ENCODE peak calls at places on chromosomes 1 and 21, in nine cellular contexts. S is HFFc6; C is esophagus muscularis mucosa; M is endothelial cell of umbilical vein; H is CD4-positive, alpha-beta T cell; F is foreskin fibroblast; B is WTC11; Q is epithelial cell of esophagus; L is GM13976. Z is an unnamed sample.

GRCh38 chr1:68016364-68016763 is 34.1 kb downstream of the DIRAS3 start:
- DNase-seq in S (no peak), M (no peak), B (no peak), H (no peak), Q (no peak), C (no peak), F (peak; percentile 23), L (no peak), Z (no peak)

GRCh38 chr1:196070940-196071339 is 537.3 kb downstream of the KCNT2 start:
- DNase-seq in Q (no peak), F (no peak), C (no peak), B (no peak), H (no peak), M (no peak), S (no peak), L (no peak), Z (no peak)

GRCh38 chr21:45293214-45293725 is 5.6 kb upstream of the POFUT2 start:
- DNase-seq in F (peak; percentile 39), C (no peak), S (no peak), L (no peak), B (no peak), Q (no peak), M (no peak), H (no peak), Z (no peak)

GRCh38 chr1:219587817-219588561 is 24.9 kb downstream of the ZC3H11B start:
- DNase-seq in Q (peak; percentile 39), B (no peak), H (no peak), S (no peak), M (no peak), C (no peak), L (no peak), F (peak; percentile 23), Z (no peak)

GRCh38 chr1:96355961-96356360 is 365.6 kb upstream of the PTBP2 start:
- DNase-seq in B (no peak), L (no peak), S (no peak), C (no peak), H (no peak), F (no peak), M (no peak), Q (no peak), Z (no peak)

GRCh38 chr21:44575307-44576024 is 1.9 kb downstream of the KRTAP10-4 start:
- DNase-seq in S (no peak), F (no peak), C (no peak), Q (no peak), M (no peak), L (no peak), B (no peak), H (no peak), Z (no peak)

GRCh38 chr1:159999204-159999603 is 32.6 kb downstream of the PIGM start:
- DNase-seq in B (no peak), S (no peak), L (no peak), H (no peak), Q (peak; percentile 40), M (no peak), C (peak; percentile 53), F (no peak), Z (no peak)

GRCh38 chr21:17387030-17387617 is 125.7 kb upstream of the CXADR start:
- DNase-seq in L (peak; percentile 51), F (peak; percentile 20), H (no peak), M (peak; percentile 67), C (no peak), Q (peak; percentile 70), S (peak; percentile 57), B (peak; percentile 14), Z (no peak)

GRCh38 chr1:239725371-239725770 is 339.0 kb downstream of the CHRM3 start:
- DNase-seq in B (no peak), Q (no peak), L (no peak), S (no peak), M (no peak), C (no peak), F (no peak), H (no peak), Z (no peak)

GRCh38 chr1:40818264-40818961 is 34.8 kb downstream of the KCNQ4 start:
- DNase-seq in M (no peak), H (peak; percentile 86), B (peak; percentile 97), Q (peak; percentile 67), L (peak; percentile 93), F (peak; percentile 11), C (no peak), S (no peak), Z (peak; percentile 62)

GRCh38 chr21:27423073-27423472 is 456.2 kb upstream of the ADAMTS5 start:
- DNase-seq in Q (peak; percentile 49), S (peak; percentile 89), C (no peak), L (no peak), H (no peak), M (no peak), F (peak; percentile 97), B (no peak), Z (no peak)

GRCh38 chr1:44048816-44049215 is 17.6 kb upstream of the SLC6A9 start:
- DNase-seq in C (no peak), Q (peak; percentile 76), S (peak; percentile 77), B (no peak), H (no peak), F (no peak), L (no peak), M (no peak), Z (no peak)

GRCh38 chr1:24594328-24594598 is 38.4 kb downstream of the NCMAP start:
- DNase-seq in F (no peak), C (no peak), Q (peak; percentile 94), L (no peak), B (no peak), M (no peak), H (no peak), S (no peak), Z (no peak)

GRCh38 chr1:27144349-27144748 is 10.6 kb downstream of the SLC9A1 start:
- DNase-seq in L (no peak), M (no peak), Q (peak; percentile 86), B (no peak), H (no peak), C (no peak), S (no peak), F (no peak), Z (no peak)

GRCh38 chr1:162475089-162475488 is 22.5 kb upstream of the UHMK1 start:
- DNase-seq in M (no peak), L (no peak), S (no peak), Q (peak; percentile 13), B (no peak), F (no peak), H (no peak), C (no peak), Z (no peak)

GRCh38 chr1:162476620-162477019 is 21.0 kb upstream of the UHMK1 start:
- DNase-seq in F (no peak), L (no peak), Q (no peak), B (no peak), M (no peak), H (no peak), C (no peak), S (no peak), Z (no peak)

GRCh38 chr1:162471290-162471853 is 26.2 kb upstream of the UHMK1 start:
- DNase-seq in F (no peak), H (no peak), M (no peak), Q (no peak), S (no peak), B (no peak), C (no peak), L (no peak), Z (no peak)

GRCh38 chr1:162470216-162470615 is 27.4 kb upstream of the UHMK1 start:
- DNase-seq in H (no peak), Q (no peak), F (no peak), B (no peak), M (no peak), S (no peak), C (no peak), L (no peak), Z (no peak)

DNA sequence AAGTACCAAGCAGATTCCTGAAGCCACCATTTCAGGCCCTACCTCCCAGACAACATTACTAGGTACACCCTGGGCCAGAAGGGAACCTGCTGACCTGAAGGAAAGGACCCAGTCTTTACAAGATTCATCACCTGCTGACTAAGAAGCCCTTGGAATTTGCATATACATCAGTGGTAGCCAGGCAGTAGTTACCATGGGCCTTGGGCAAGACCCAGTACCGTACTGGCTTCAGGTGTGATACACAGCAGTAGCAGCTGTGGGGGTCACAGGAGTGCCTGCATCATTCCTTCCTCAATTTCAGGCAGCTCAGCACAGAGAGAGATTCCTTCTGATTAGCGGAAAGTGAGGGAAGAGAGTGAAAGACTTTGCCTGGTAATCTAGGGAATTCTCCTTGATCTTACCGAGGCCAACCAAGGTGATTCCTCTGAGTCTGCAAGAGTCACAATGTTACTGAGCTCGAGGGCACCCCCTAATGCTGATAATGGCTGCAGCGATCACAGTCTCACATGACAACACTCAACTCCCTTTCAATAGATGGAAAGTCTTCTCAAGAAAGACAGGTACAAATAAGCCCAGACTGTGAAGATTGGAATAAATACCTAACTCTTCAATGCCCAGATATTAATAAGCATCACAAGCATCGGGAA is 22.0 kb upstream of the UHMK1 start:
- DNase-seq in Q (peak; percentile 25), S (no peak), L (no peak), F (no peak), H (no peak), C (no peak), M (no peak), B (peak; percentile 45), Z (no peak)
- TF ChIP-seq CTCF in Q (no peak), S (no peak), L (no peak), F (no peak), H (no peak), C (no peak), M (no peak), B (no peak), Z (no peak)

DNA sequence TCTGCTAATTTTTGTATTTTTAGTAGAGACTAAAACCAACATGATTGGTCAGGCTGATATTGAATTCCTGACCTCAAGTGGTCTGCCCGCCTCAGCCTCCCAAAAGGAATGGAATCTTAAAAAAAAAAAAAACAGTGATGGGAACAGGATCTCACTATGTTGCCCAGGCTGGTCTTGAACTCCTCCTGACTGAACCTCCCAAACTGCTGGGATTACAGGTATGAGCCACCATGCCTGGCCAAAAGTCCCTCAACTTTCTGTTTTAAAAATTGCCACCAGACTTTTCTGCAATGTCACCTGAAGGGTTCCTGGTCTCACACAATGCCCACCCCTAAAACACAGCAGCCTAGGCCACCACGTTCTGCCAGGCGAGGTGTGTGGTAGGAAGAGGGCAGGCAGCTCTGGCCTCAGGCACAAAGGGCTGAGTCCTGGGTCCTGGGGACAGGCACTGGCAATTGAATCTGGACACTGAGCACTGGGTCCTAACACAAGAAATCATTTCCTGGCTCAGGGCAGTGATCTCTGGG is 21.2 kb upstream of the THRAP3 start:
- DNase-seq in S (no peak), Q (no peak), H (no peak), M (no peak), B (no peak), C (no peak), F (no peak), L (no peak), Z (no peak)
- TF ChIP-seq CTCF in S (no peak), Q (no peak), H (no peak), M (no peak), B (no peak), C (no peak), F (no peak), L (no peak), Z (no peak)

GRCh38 chr1:46515576-46515975 is 25.9 kb downstream of the DMBX1 start:
- DNase-seq in C (no peak), H (no peak), M (no peak), B (no peak), L (no peak), F (no peak), S (no peak), Q (no peak), Z (no peak)
- TF ChIP-seq CTCF in C (no peak), H (no peak), M (no peak), B (no peak), L (no peak), F (no peak), S (no peak), Q (no peak), Z (no peak)

GRCh38 chr1:73980324-73981040 is 217.5 kb downstream of the LRRIQ3 start:
- DNase-seq in B (no peak), C (no peak), S (no peak), M (no peak), Q (peak; percentile 2), F (no peak), H (no peak), L (no peak), Z (no peak)

GRCh38 chr1:73978964-73979363 is 219.0 kb downstream of the LRRIQ3 start:
- DNase-seq in F (no peak), B (no peak), S (no peak), Q (no peak), C (no peak), H (no peak), M (no peak), L (no peak), Z (no peak)
- TF ChIP-seq CTCF in F (no peak), B (no peak), S (no peak), Q (no peak), C (no peak), H (no peak), M (no peak), L (no peak), Z (no peak)